ENCODE peak calls at places on chromosomes 2 and 18, in five cellular contexts. Y is left ventricle myocardium inferior, Z is right cardiac atrium, B is endodermal cell, A is adrenal gland. E is an unnamed sample.

GRCh38 chr2:232483296-232483922 is 4.2 kb downstream of the ECEL1 start:
- DNase-seq in Z (peak; percentile 25), Y (peak; percentile 6), B (peak; percentile 45), A (no peak), E (no peak)

GRCh38 chr18:76346490-76347130 is 148.4 kb downstream of the ZNF516 start:
- DNase-seq in Y (no peak), Z (no peak), A (peak; percentile 12), B (no peak), E (no peak)

GRCh38 chr2:55419236-55419513 is 481 bp downstream of the CCDC88A start:
- DNase-seq in B (no peak), Y (no peak), Z (peak; percentile 61), A (peak; percentile 42), E (peak; percentile 24)

GRCh38 chr2:236501026-236501425 is 68.6 kb upstream of the ACKR3 start:
- DNase-seq in Y (no peak), B (no peak), A (no peak), Z (no peak), E (no peak)

GRCh38 chr18:31278609-31279071 is 39.3 kb upstream of the DSG1 start:
- DNase-seq in A (no peak), Y (no peak), B (no peak), Z (no peak), E (no peak)

GRCh38 chr2:119341684-119342083 is 24.9 kb downstream of the C2orf76 start:
- DNase-seq in Y (no peak), A (no peak), Z (no peak), B (no peak), E (no peak)

GRCh38 chr2:31693882-31694281 is 113.1 kb upstream of the SRD5A2 start:
- DNase-seq in Z (no peak), B (no peak), A (no peak), Y (no peak), E (no peak)

GRCh38 chr2:231563378-231563961 is 29.2 kb upstream of the TEX44 start:
- DNase-seq in B (peak; percentile 88), Y (peak; percentile 28), A (peak; percentile 57), Z (peak; percentile 72), E (peak; percentile 46)

GRCh38 chr2:142398212-142398611 is 267.4 kb upstream of the LRP1B start:
- DNase-seq in Z (no peak), B (no peak), A (no peak), Y (no peak), E (no peak)

GRCh38 chr2:212686285-212686895 is 147.8 kb upstream of the ERBB4 start:
- DNase-seq in A (peak; percentile 71), B (peak; percentile 81), Z (peak; percentile 74), Y (peak; percentile 33), E (peak; percentile 19)

GRCh38 chr2:57437077-57437476 is 609.5 kb upstream of the VRK2 start:
- DNase-seq in B (no peak), Z (no peak), Y (no peak), A (no peak), E (no peak)

GRCh38 chr2:219352448-219353023 is 20.0 kb upstream of the RESP18 start:
- DNase-seq in A (peak; percentile 86), Y (no peak), B (peak; percentile 92), Z (peak; percentile 68), E (peak; percentile 52)

GRCh38 chr2:44833123-44834069 is 108.1 kb upstream of the SIX3 start:
- DNase-seq in Y (no peak), A (no peak), B (peak; percentile 22), Z (no peak), E (no peak)

GRCh38 chr2:102185347-102185746 is 1.5 kb upstream of the IL1RL2 start:
- DNase-seq in Z (no peak), B (no peak), A (no peak), Y (no peak), E (no peak)

GRCh38 chr2:172079838-172080640 is 5.3 kb upstream of the DLX1 start:
- DNase-seq in Y (no peak), A (no peak), B (no peak), Z (no peak), E (no peak)

GRCh38 chr2:82803307-82803706 is 1655.8 kb downstream of the SUCLG1 start:
- DNase-seq in B (peak; percentile 69), Z (no peak), A (no peak), Y (no peak), E (no peak)

GRCh38 chr18:76558881-76559667 is 64.0 kb upstream of the ZNF516 start:
- DNase-seq in A (no peak), Y (no peak), Z (no peak), B (peak; percentile 33), E (no peak)

GRCh38 chr2:142869461-142870106 is 7.9 kb upstream of the KYNU start:
- DNase-seq in Y (no peak), Z (no peak), A (no peak), B (no peak), E (no peak)

GRCh38 chr2:2847131-2847740 is 516.2 kb upstream of the MYT1L start:
- DNase-seq in Y (peak; percentile 45), B (no peak), A (no peak), Z (peak; percentile 61), E (peak; percentile 21)

GRCh38 chr2:65256088-65256487 is 28.5 kb downstream of the ACTR2 start:
- DNase-seq in A (no peak), Y (no peak), Z (no peak), B (no peak), E (no peak)

GRCh38 chr2:218319813-218320360 is 27.6 kb upstream of the TMBIM1 start:
- DNase-seq in A (no peak), Y (no peak), B (peak; percentile 43), Z (no peak), E (no peak)

GRCh38 chr18:61738488-61738887 is 154.3 kb downstream of the RNF152 start:
- DNase-seq in B (no peak), Y (no peak), A (peak; percentile 32), Z (no peak), E (no peak)
- H3K9me3 ChIP-seq in B (no peaks in the 10 kb centered on the region), Y (no peaks in the 10 kb centered on the region), A (no peaks in the 10 kb centered on the region), Z (no peaks in the 10 kb centered on the region), E (no peaks in the 10 kb centered on the region)

GRCh38 chr2:26189751-26190150 is 16.9 kb downstream of the GAREM2 start:
- DNase-seq in Y (no peak), Z (no peak), A (no peak), B (no peak), E (no peak)
- H3K27ac ChIP-seq in Y (peak overlapping the region; percentile 36), Z (no peak overlapping the region), A (no peak overlapping the region), B (no peak overlapping the region), E (peak overlapping the region; percentile 15)

GRCh38 chr2:239081046-239081445 is 233.2 kb downstream of the TWIST2 start:
- DNase-seq in A (no peak), B (no peak), Y (no peak), Z (peak; percentile 54), E (no peak)
- H3K9me3 ChIP-seq in A (no peaks in the 10 kb centered on the region), B (no peaks in the 10 kb centered on the region), Y (no peaks in the 10 kb centered on the region), Z (no peaks in the 10 kb centered on the region), E (no peaks in the 10 kb centered on the region)

GRCh38 chr2:85505551-85506238 is 33.3 kb upstream of the MAT2A start:
- DNase-seq in Z (no peak), B (no peak), A (no peak), Y (no peak), E (no peak)
- H3K27ac ChIP-seq in Z (peak overlapping the region; percentile 34), B (no peak overlapping the region), A (peak overlapping the region; percentile 25), Y (peak overlapping the region; percentile 68), E (peak overlapping the region; percentile 64)

GRCh38 chr18:813405-814071 is 1.5 kb upstream of the YES1 start:
- DNase-seq in B (no peak), Y (no peak), A (no peak), Z (no peak), E (no peak)
- H3K9me3 ChIP-seq in B (no peaks in the 10 kb centered on the region), Y (no peaks in the 10 kb centered on the region), A (no peaks in the 10 kb centered on the region), Z (no peaks in the 10 kb centered on the region), E (no peaks in the 10 kb centered on the region)

DNA sequence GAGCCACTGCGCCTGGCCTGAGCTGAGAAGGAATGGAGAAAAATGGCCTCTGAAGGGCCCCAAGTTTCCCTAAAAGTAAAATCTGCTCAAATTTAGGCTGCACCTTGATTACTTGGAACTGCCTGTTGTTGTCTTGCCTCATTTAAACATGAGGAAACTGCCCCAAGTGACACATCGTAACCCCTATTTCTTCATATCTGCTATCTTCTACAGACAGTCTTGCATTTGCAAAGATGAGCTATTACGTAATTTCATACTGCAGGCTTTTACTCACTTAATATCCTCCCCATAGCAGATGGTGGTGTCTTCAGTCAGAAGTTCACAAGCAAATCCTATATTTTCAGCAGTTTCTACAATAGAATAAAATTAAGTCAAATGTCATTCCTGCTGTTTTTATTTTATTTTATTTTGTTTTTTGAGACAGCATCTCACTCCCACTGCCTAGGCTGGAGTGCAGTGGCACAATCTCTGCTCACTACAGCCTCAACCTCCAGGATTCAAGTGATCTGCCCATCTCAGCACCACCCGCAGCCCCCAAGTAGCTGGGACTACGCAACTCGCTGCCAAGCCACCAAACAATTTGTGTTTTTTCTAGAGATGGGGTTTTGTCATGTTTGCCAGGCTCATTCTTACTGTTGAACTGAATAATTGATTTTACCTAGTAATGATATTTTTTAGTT is 45.3 kb upstream of the NARS1 start:
- DNase-seq in B (no peak), Z (no peak), A (peak; percentile 32), Y (no peak), E (no peak)
- H3K27ac ChIP-seq in B (no peak overlapping the region), Z (no peak overlapping the region), A (peak overlapping the region; percentile 52), Y (peak overlapping the region; percentile 51), E (peak overlapping the region; percentile 8)

GRCh38 chr18:78571831-78572347 is 407.7 kb upstream of the SALL3 start:
- DNase-seq in Y (no peak), A (no peak), Z (no peak), B (no peak), E (no peak)
- H3K9me3 ChIP-seq in Y (peaks cover 62% of the 10 kb centered on the region), A (peaks cover 5% of the 10 kb centered on the region), Z (peaks cover 4% of the 10 kb centered on the region), B (peaks cover 19% of the 10 kb centered on the region), E (peaks cover 24% of the 10 kb centered on the region)

GRCh38 chr2:61378281-61378680 is 92.6 kb downstream of the USP34 start:
- DNase-seq in Z (no peak), Y (no peak), A (no peak), B (no peak), E (no peak)

GRCh38 chr2:61377046-61377445 is 93.8 kb downstream of the USP34 start:
- DNase-seq in A (no peak), B (no peak), Z (no peak), Y (no peak), E (no peak)

GRCh38 chr2:61376211-61376610 is 94.7 kb downstream of the USP34 start:
- DNase-seq in B (no peak), A (no peak), Z (no peak), Y (no peak), E (no peak)

DNA sequence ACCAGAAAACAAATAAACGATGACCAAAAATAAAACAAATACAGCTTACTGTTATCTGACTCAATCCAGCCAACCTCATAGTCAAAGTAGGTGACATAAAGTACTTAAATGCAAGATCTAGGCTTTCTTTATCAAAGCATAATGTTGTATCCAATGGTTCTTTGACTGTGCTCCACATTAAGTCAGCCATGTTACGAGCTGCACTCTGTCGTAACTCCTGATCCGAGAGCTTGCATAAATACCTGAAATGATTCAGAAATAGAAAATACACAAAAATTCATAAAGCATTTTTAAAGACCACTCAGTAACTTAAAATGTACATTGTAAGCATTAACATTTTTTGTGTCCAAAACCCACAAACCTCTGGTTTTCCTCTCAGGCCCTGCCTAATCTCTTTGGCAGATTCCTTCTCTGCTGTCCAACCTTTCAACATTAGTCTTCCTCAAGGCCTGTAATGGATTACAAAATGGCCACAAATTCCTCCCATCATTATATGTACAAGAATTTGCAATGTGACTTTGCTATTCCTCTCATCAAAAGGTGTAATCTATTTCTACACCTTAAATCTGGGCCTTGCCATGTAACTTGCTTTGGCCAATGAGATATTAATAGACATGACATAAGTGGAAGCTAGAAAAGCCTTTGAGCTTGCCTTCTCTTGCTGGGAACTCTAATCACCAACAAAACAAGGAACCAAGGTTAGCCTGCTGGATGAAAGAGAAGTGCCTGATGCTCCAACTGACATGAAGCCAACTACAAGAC is 90.6 kb downstream of the USP34 start:
- DNase-seq in Y (no peak), A (no peak), B (no peak), Z (no peak), E (no peak)
- H3K27ac ChIP-seq in Y (peak overlapping the region; percentile 60), A (peak overlapping the region; percentile 13), B (no peak overlapping the region), Z (peak overlapping the region; percentile 46), E (peak overlapping the region; percentile 19)

E was measured in heart right ventricle.